ENCODE peak calls at places on chromosomes 12 and 14, in four cellular contexts. One of them, this sample, is unnamed.

GRCh38 chr14:75204106-75204505 is 27.7 kb upstream of the TMED10 start:
- DNase-seq in heart left ventricle: no peak
- DNase-seq in pancreas: no peak
- DNase-seq in suprapubic skin: no peak
- DNase-seq in this sample: no peak

GRCh38 chr12:46483572-46484395 is 111.2 kb upstream of the SLC38A2 start:
- DNase-seq in heart left ventricle: no peak
- DNase-seq in suprapubic skin: no peak
- DNase-seq in pancreas: no peak
- DNase-seq in this sample: no peak

GRCh38 chr14:59919582-59920377 is at the start of gene LRRC9:
- DNase-seq in suprapubic skin: no peak
- DNase-seq in heart left ventricle: peak; percentile 23
- DNase-seq in pancreas: peak; percentile 75
- DNase-seq in this sample: peak; percentile 63

GRCh38 chr14:67940894-67941455 is 121.4 kb downstream of the RAD51B start:
- DNase-seq in heart left ventricle: peak; percentile 34
- DNase-seq in suprapubic skin: no peak
- DNase-seq in pancreas: no peak
- DNase-seq in this sample: no peak

GRCh38 chr12:77925536-77926108 is 94.9 kb downstream of the NAV3 start:
- DNase-seq in heart left ventricle: peak; percentile 76
- DNase-seq in pancreas: peak; percentile 75
- DNase-seq in suprapubic skin: peak; percentile 74
- DNase-seq in this sample: peak; percentile 78

GRCh38 chr12:94073441-94074051 is 74.8 kb upstream of the PLXNC1 start:
- DNase-seq in pancreas: no peak
- DNase-seq in suprapubic skin: no peak
- DNase-seq in heart left ventricle: peak; percentile 34
- DNase-seq in this sample: no peak

GRCh38 chr12:6528539-6529235 is 5.6 kb upstream of the GAPDH start:
- DNase-seq in suprapubic skin: no peak
- DNase-seq in pancreas: peak; percentile 41
- DNase-seq in heart left ventricle: no peak
- DNase-seq in this sample: no peak

GRCh38 chr14:23910081-23910875 is 43.3 kb upstream of the DHRS4 start:
- DNase-seq in pancreas: no peak
- DNase-seq in suprapubic skin: no peak
- DNase-seq in heart left ventricle: no peak
- DNase-seq in this sample: no peak

GRCh38 chr14:104494483-104494882 is 85.1 kb upstream of the C14orf180 start:
- DNase-seq in suprapubic skin: no peak
- DNase-seq in heart left ventricle: no peak
- DNase-seq in pancreas: no peak
- DNase-seq in this sample: no peak

GRCh38 chr12:122064034-122064777 is 14.3 kb upstream of the MLXIP start:
- DNase-seq in heart left ventricle: peak; percentile 94
- DNase-seq in pancreas: peak; percentile 97
- DNase-seq in suprapubic skin: peak; percentile 88
- DNase-seq in this sample: peak; percentile 88
- TF ChIP-seq CTCF in heart left ventricle: peak; percentile 24
- TF ChIP-seq CTCF in pancreas: no peak
- TF ChIP-seq CTCF in suprapubic skin: peak; percentile 15
- TF ChIP-seq CTCF in this sample: peak; percentile 44

DNA sequence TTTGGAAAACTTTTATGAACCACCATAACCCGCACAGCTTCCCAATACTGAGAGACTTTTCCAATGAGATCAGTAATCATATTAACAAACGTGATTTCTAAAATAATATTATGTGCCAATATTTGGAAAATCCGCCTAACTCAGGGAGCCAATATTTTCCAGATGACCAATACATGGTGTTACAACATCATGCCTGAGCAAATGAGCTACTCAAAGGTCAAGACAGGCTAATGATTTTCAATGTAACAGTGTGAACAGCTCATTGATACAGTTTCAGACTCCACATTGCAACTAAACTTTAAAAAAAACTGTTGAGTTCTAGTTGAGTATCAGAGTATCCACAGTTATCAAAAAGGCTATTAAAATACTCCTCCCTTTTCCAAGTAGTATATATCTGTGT is 46.8 kb downstream of the RNF34 start:
- DNase-seq in pancreas: no peak
- DNase-seq in suprapubic skin: no peak
- DNase-seq in heart left ventricle: no peak
- DNase-seq in this sample: no peak
- H3K27ac ChIP-seq in pancreas: no peak overlapping the region
- H3K27ac ChIP-seq in suprapubic skin: no peak overlapping the region
- H3K27ac ChIP-seq in heart left ventricle: no peak overlapping the region
- H3K27ac ChIP-seq in this sample: no peak overlapping the region

GRCh38 chr12:53500776-53501614 is at the start of gene TARBP2:
- DNase-seq in heart left ventricle: peak; percentile 98
- DNase-seq in suprapubic skin: peak; percentile 99
- DNase-seq in pancreas: peak; percentile 97
- DNase-seq in this sample: peak; percentile 99
- TF ChIP-seq CTCF in heart left ventricle: no peak
- TF ChIP-seq CTCF in suprapubic skin: no peak
- TF ChIP-seq CTCF in pancreas: no peak
- TF ChIP-seq CTCF in this sample: peak; percentile 29

GRCh38 chr14:97931273-97931672 is 1134.1 kb downstream of the VRK1 start:
- DNase-seq in pancreas: no peak
- DNase-seq in suprapubic skin: no peak
- DNase-seq in heart left ventricle: no peak
- DNase-seq in this sample: no peak

GRCh38 chr14:97924922-97925613 is 1127.9 kb downstream of the VRK1 start:
- DNase-seq in heart left ventricle: no peak
- DNase-seq in pancreas: no peak
- DNase-seq in suprapubic skin: no peak
- DNase-seq in this sample: no peak

GRCh38 chr14:97930191-97930590 is 1133.0 kb downstream of the VRK1 start:
- DNase-seq in pancreas: no peak
- DNase-seq in suprapubic skin: no peak
- DNase-seq in heart left ventricle: no peak
- DNase-seq in this sample: no peak
- H3K27ac ChIP-seq in pancreas: no peak overlapping the region
- H3K27ac ChIP-seq in suprapubic skin: no peak overlapping the region
- H3K27ac ChIP-seq in heart left ventricle: no peak overlapping the region
- H3K27ac ChIP-seq in this sample: no peak overlapping the region

GRCh38 chr14:26163761-26164160 is 434.1 kb downstream of the NOVA1 start:
- DNase-seq in heart left ventricle: no peak
- DNase-seq in pancreas: peak; percentile 11
- DNase-seq in suprapubic skin: no peak
- DNase-seq in this sample: no peak
- TF ChIP-seq CTCF in heart left ventricle: no peak
- TF ChIP-seq CTCF in pancreas: no peak
- TF ChIP-seq CTCF in suprapubic skin: peak; percentile 24
- TF ChIP-seq CTCF in this sample: peak; percentile 39

DNA sequence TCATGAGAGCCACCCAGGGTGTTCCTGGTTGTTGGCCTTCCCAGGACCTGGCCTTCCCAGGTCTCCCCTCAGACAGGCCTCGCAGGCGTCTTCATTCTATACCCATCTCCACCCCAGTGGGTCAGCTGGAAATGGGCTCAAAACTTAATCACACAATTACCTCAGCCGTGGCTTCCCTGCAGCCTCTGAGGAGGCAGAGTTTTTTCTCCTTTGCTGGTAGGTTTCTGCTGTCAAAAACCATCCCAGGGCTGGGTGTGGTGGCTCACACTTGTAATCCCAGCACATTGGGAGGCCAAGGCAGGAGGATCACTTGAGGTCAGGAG is 13.2 kb downstream of the NFKBIA start:
- DNase-seq in heart left ventricle: no peak
- DNase-seq in pancreas: no peak
- DNase-seq in suprapubic skin: no peak
- DNase-seq in this sample: no peak
- H3K27ac ChIP-seq in heart left ventricle: no peak overlapping the region
- H3K27ac ChIP-seq in pancreas: no peak overlapping the region
- H3K27ac ChIP-seq in suprapubic skin: no peak overlapping the region
- H3K27ac ChIP-seq in this sample: no peak overlapping the region

DNA sequence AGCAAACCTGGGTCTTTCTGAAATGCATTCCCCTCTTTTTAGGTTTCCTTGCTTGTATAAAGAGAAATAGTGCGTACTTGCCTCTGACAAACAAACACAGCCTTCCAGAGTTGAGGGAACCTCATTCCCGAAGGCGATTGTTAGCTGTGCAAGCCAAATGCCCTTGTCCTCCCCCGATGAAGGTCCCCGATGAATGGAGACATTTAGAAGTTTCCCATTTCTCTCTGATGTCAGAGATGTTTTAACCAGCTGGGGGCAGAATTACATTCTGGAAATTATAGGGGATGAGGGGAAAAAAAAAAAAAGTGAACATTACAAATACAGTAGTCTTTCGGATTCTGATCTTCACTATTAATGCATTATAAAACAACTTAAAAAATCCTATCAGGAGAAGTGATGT is 366.8 kb downstream of the VRK1 start:
- DNase-seq in heart left ventricle: no peak
- DNase-seq in suprapubic skin: no peak
- DNase-seq in pancreas: no peak
- DNase-seq in this sample: no peak
- TF ChIP-seq CTCF in heart left ventricle: no peak
- TF ChIP-seq CTCF in suprapubic skin: no peak
- TF ChIP-seq CTCF in pancreas: no peak
- TF ChIP-seq CTCF in this sample: no peak

DNA sequence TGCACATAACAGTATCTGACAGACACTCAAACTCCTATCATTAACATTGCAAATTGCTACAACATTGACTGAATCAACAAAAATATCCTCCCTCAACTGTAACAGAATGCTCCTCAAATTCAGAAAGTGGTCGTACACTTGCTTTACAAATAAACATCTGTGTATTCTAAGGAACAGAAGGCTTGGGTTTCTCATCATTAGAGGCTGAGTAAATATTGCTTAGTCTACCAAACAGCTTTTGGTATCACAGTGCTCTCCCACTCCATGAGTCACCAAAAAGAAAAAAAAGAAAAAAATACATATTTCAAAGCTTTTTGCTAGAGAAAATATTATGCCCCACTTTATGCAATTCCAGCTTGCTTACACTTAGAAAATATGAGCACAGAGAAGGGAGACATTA is 23.9 kb downstream of the FERMT2 start:
- DNase-seq in heart left ventricle: no peak
- DNase-seq in pancreas: no peak
- DNase-seq in suprapubic skin: no peak
- DNase-seq in this sample: no peak
- H3K27ac ChIP-seq in heart left ventricle: no peak overlapping the region
- H3K27ac ChIP-seq in pancreas: no peak overlapping the region
- H3K27ac ChIP-seq in suprapubic skin: no peak overlapping the region
- H3K27ac ChIP-seq in this sample: no peak overlapping the region

GRCh38 chr14:96264850-96265249 is 8.8 kb downstream of the BDKRB1 start:
- DNase-seq in suprapubic skin: no peak
- DNase-seq in heart left ventricle: no peak
- DNase-seq in pancreas: no peak
- DNase-seq in this sample: no peak
- TF ChIP-seq CTCF in suprapubic skin: no peak
- TF ChIP-seq CTCF in heart left ventricle: no peak
- TF ChIP-seq CTCF in pancreas: no peak
- TF ChIP-seq CTCF in this sample: no peak